ENCODE peak calls at places on chromosome 7, in six cellular contexts. J is spleen, Z is upper lobe of right lung, C is right atrium auricular region, I is body of pancreas, P is heart left ventricle. Y is an unnamed sample. For H3K27me3, the result is how much of the 10 kb centered on the place peaks cover.

GRCh38 chr7:29955799-29956476 is 33.7 kb downstream of the SCRN1 start:
- DNase-seq in C (peak), J (peak), Z (no peak), I (no peak), P (no peak), Y (no peak)

GRCh38 chr7:132901241-132901640 is 180.6 kb downstream of the CHCHD3 start:
- DNase-seq in I (no peak), Z (no peak), J (no peak), C (no peak), P (no peak), Y (no peak)

GRCh38 chr7:461453-462172 is 58.0 kb downstream of the PDGFA start:
- DNase-seq in C (no peak), P (no peak), I (no peak), J (peak), Z (peak), Y (no peak)

GRCh38 chr7:69871886-69872592 is 273.8 kb downstream of the AUTS2 start:
- DNase-seq in I (no peak), P (no peak), Z (no peak), J (no peak), C (peak), Y (no peak)

GRCh38 chr7:129925416-129926002 is 27.3 kb downstream of the UBE2H start:
- DNase-seq in I (no peak), Z (no peak), C (no peak), J (no peak), P (peak), Y (no peak)

GRCh38 chr7:107811934-107812333 is 8.9 kb upstream of the SLC26A3 start:
- DNase-seq in Z (no peak), C (no peak), J (no peak), I (no peak), P (no peak), Y (no peak)

GRCh38 chr7:66687186-66687585 is 53.3 kb upstream of the RABGEF1 start:
- DNase-seq in P (no peak), C (no peak), J (peak), I (no peak), Z (no peak), Y (no peak)

GRCh38 chr7:71482284-71482683 is 350.3 kb downstream of the GALNT17 start:
- DNase-seq in J (no peak), C (no peak), Z (no peak), P (no peak), I (no peak), Y (no peak)

GRCh38 chr7:136009488-136010079 is 32.4 kb upstream of the MTPN start:
- DNase-seq in P (no peak), C (no peak), Z (no peak), I (no peak), J (no peak), Y (no peak)

GRCh38 chr7:132379292-132379691 is 197.0 kb downstream of the PLXNA4 start:
- DNase-seq in P (no peak), J (no peak), C (no peak), I (no peak), Z (no peak), Y (no peak)

GRCh38 chr7:144907577-144907976 is 71.7 kb upstream of the TPK1 start:
- DNase-seq in P (no peak), C (no peak), Z (no peak), J (no peak), I (no peak), Y (no peak)

GRCh38 chr7:44891372-44891771 is 6.0 kb upstream of the PURB start:
- DNase-seq in Z (no peak), C (no peak), J (no peak), I (no peak), P (no peak), Y (no peak)

GRCh38 chr7:116525913-116526857 is 1.3 kb downstream of the CAV1 start:
- DNase-seq in Z (peak), I (peak), J (peak), C (peak), P (peak), Y (peak)

GRCh38 chr7:45230083-45230482 is 72.5 kb downstream of the RAMP3 start:
- DNase-seq in Z (no peak), J (no peak), C (no peak), I (no peak), P (no peak), Y (no peak)

GRCh38 chr7:68892211-68892610 is 706.1 kb upstream of the AUTS2 start:
- DNase-seq in P (no peak), J (no peak), C (no peak), Z (no peak), I (no peak), Y (no peak)

GRCh38 chr7:66732439-66732838 is 8.1 kb upstream of the RABGEF1 start:
- DNase-seq in J (no peak), C (no peak), P (no peak), Z (no peak), I (no peak), Y (no peak)

GRCh38 chr7:5773661-5774086 is 7.8 kb downstream of the RNF216 start:
- DNase-seq in C (peak), J (no peak), I (no peak), P (no peak), Z (no peak), Y (no peak)

GRCh38 chr7:152902054-152902453 is 142.5 kb downstream of the ACTR3B start:
- DNase-seq in I (no peak), C (no peak), Z (no peak), J (no peak), P (no peak), Y (no peak)

DNA sequence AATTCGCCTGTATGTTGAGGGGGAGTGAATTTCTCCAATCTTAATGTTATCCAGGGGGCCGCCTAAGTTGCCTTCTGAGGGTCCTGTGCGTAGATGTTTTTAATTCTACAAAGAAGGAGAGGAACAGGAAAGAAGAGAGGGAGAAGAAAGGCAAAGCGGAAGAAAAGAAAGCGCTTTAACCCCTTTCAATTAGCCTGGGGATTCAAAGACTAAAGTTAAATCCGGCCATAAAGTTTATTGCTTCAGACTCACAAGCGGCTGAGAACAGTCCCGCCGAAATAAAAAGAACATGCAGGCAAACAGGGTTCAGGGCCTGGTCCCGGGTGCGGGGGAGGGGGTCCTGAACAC is 4.5 kb downstream of the HOXA5 start:
- DNase-seq in I (no peak), P (no peak), Z (no peak), C (no peak), J (no peak), Y (no peak)
- H3K27me3 ChIP-seq in I (under half), P (under half), Z (under half), C (half or more), J (under half), Y (under half)

DNA sequence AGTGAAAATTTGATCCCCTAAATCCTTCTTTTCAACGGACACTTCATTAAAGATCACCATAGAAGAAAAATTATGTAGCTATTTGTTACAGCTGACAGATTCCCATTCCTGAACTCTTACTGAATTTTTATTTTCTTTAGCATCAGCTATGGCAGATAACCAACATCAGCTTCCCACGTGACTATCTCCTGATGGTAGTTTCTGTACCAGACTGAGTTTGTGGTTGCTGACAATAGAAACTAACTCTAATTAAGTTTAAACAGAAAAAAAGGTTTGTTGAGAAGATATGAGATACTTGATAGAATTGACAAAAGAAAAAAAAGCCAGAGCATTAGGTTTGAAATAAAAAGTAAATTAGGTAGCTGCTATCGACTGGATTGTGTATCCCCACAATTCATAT is 101.8 kb downstream of the DYNC1I1 start:
- DNase-seq in Z (no peak), I (no peak), P (no peak), C (no peak), J (no peak), Y (no peak)
- H3K4me3 ChIP-seq in Z (no peak), I (no peak), P (no peak), C (no peak), J (no peak), Y (no peak)

DNA sequence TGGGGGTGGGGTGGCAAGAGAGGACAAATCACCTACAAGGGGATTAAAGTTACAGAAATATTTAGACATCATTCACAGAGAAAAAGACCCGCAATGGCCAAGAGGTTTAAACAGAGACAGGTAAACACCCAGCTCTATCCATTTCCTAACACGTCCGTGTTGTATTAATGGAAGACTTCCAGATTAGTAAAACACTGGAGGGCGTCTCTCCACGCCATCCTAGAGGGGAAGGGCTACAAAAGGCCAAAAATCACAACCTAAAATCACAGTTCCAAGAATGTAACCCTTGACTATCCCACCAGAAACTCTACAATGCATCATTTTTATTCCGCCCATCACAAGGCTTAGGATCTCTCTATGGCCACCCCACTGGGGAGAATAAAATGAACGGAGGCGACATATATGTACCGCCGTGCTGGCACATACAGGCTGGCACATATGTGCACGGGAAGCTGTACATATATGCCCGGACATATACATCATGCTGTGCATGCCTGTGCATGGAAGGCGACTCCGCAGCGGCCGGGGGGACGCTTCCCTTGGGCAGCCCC is 758 bp downstream of the PCLO start:
- DNase-seq in I (no peak), C (no peak), J (no peak), P (no peak), Z (no peak), Y (no peak)
- H3K27ac ChIP-seq in I (peak), C (peak), J (peak), P (no peak), Z (peak), Y (no peak)

GRCh38 chr7:83696101-83696500 is 47.2 kb upstream of the SEMA3E start:
- DNase-seq in J (no peak), P (no peak), I (no peak), Z (no peak), C (no peak), Y (no peak)
- H3K27me3 ChIP-seq in J (under half), P (under half), I (under half), Z (under half), C (under half), Y (under half)

GRCh38 chr7:128453836-128454804 is 1.6 kb upstream of the HILPDA start:
- DNase-seq in P (peak), Z (peak), C (peak), J (peak), I (peak), Y (peak)
- H3K4me3 ChIP-seq in P (peak), Z (peak), C (no peak), J (no peak), I (no peak), Y (peak)

DNA sequence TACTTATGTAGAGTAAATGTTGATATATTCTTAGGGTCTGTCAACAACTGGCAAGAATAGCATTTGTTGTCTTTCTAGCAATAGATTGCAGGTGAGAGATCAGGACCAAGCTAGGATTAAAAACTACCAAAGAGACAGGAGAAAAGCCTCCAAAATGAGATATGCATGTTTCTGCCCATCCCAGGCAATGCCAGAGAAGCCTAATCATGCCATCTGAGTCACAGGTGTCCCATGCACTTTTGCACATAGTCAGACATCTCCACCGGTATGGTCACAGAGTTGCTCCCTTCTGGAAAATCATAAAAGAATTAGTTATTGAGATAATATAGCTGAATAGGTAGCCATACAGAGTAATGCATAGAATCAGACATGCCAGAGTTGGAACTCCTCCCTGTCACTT is 50.6 kb downstream of the PDK4 start:
- DNase-seq in I (no peak), P (no peak), J (no peak), C (no peak), Z (no peak), Y (no peak)
- H3K27ac ChIP-seq in I (peak), P (peak), J (no peak), C (peak), Z (peak), Y (peak)

GRCh38 chr7:37916673-37917660 is at the start of gene SFRP4:
- DNase-seq in I (peak), P (peak), J (peak), Z (peak), C (no peak), Y (peak)

GRCh38 chr7:37915438-37915837 is 1.2 kb downstream of the SFRP4 start:
- DNase-seq in I (no peak), J (no peak), C (no peak), P (peak), Z (no peak), Y (no peak)

GRCh38 chr7:37912756-37913155 is 3.9 kb downstream of the SFRP4 start:
- DNase-seq in C (no peak), J (no peak), Z (no peak), I (no peak), P (no peak), Y (no peak)

GRCh38 chr7:37918526-37918925 is 1.9 kb upstream of the SFRP4 start:
- DNase-seq in C (no peak), J (no peak), I (no peak), P (no peak), Z (no peak), Y (no peak)

GRCh38 chr7:37916017-37916672 is 472 bp downstream of the SFRP4 start:
- DNase-seq in J (no peak), P (peak), C (no peak), Z (peak), I (peak), Y (peak)
- H3K27me3 ChIP-seq in J (under half), P (under half), C (under half), Z (under half), I (under half), Y (under half)

GRCh38 chr7:74481458-74482324 is 28.0 kb downstream of the GTF2IRD1 start:
- DNase-seq in P (no peak), Z (no peak), C (no peak), I (no peak), J (no peak), Y (no peak)

GRCh38 chr7:74480861-74481417 is 27.2 kb downstream of the GTF2IRD1 start:
- DNase-seq in Z (peak), C (peak), P (peak), I (peak), J (peak), Y (peak)

GRCh38 chr7:74478671-74479065 is 25.0 kb downstream of the GTF2IRD1 start:
- DNase-seq in C (no peak), J (no peak), P (no peak), Z (no peak), I (no peak), Y (no peak)

GRCh38 chr7:74479066-74479781 is 25.5 kb downstream of the GTF2IRD1 start:
- DNase-seq in P (peak), C (no peak), Z (peak), I (peak), J (no peak), Y (peak)

DNA sequence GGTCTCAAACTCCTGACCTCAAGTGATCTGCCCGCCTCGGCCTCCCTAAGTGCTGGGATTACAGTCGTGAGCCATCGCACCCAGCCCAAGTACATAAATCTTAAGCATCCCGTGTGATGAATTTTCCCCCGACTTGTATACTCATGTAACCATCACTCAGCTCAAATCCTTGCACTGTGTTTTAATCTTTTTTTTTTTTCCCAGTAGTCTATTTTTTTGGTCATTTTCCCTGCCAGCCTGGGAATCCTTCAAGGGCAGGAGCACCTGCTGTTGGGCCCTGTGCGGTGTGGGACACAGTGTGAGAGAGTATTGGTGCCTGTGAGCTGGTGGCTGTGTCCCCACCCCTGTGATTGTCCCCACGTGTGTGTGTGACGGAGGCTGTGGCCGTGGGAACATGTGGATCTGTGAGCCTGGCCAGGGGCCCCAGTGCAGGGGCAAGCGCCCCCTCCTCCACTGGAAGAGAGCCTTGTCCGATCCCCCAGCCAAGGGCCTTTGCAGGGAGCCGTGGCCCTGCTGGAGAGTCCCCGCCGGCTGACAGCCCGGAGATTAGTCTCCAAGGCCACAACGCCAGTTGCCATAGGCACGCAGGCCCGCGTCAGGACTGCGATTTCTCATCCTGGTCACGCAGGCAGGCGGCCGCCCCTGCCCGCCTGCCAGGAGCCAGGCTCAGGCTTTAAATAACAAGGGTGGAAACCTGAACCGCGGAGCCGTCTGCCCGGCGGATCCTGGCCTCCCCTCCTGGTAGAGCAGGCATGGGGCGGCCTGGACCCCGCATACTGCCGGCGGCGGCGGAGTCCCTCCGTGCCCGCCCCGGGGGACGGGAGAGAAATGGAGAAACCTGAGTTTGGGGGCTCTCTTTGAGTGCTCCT is 26.5 kb downstream of the GTF2IRD1 start:
- DNase-seq in C (peak), Z (peak), I (peak), P (peak), J (peak), Y (peak)
- H3K4me3 ChIP-seq in C (peak), Z (peak), I (no peak), P (peak), J (peak), Y (peak)

GRCh38 chr7:2193120-2193519 is 39.6 kb downstream of the MAD1L1 start:
- DNase-seq in J (no peak), Z (peak), I (no peak), P (no peak), C (no peak), Y (peak)

GRCh38 chr7:2193575-2194305 is 39.0 kb downstream of the MAD1L1 start:
- DNase-seq in Z (peak), P (no peak), I (no peak), J (peak), C (no peak), Y (no peak)

GRCh38 chr7:2185715-2186114 is 47.0 kb downstream of the MAD1L1 start:
- DNase-seq in P (no peak), J (no peak), I (no peak), Z (no peak), C (no peak), Y (no peak)

GRCh38 chr7:2191026-2191425 is 41.7 kb downstream of the MAD1L1 start:
- DNase-seq in C (no peak), I (no peak), J (no peak), P (no peak), Z (no peak), Y (no peak)

GRCh38 chr7:2190531-2190930 is 42.2 kb downstream of the MAD1L1 start:
- DNase-seq in P (no peak), I (no peak), Z (no peak), J (no peak), C (no peak), Y (no peak)
- H3K27ac ChIP-seq in P (no peak), I (no peak), Z (no peak), J (no peak), C (no peak), Y (no peak)

Y was measured in psoas muscle.